ENCODE peak calls at places on chromosomes 16 and 17, in five cellular contexts. One of them, this sample, is unnamed.
A peak's percentile ranks its signal among the peaks of the same experiment; 100 is the strongest.

GRCh38 chr17:6069611-6070279 is 434 bp upstream of the WSCD1 start:
- DNase-seq in CD8-positive, alpha-beta T cell: no peak
- DNase-seq in thoracic aorta: no peak
- DNase-seq in suprapubic skin: no peak
- DNase-seq in H9: no peak
- DNase-seq in this sample: no peak

GRCh38 chr17:17300624-17301568 is 2.3 kb upstream of the NT5M start:
- DNase-seq in CD8-positive, alpha-beta T cell: peak; percentile 18
- DNase-seq in thoracic aorta: no peak
- DNase-seq in suprapubic skin: no peak
- DNase-seq in H9: peak; percentile 99
- DNase-seq in this sample: peak; percentile 79

GRCh38 chr17:58412910-58413630 is 4.3 kb downstream of the RNF43 start:
- DNase-seq in CD8-positive, alpha-beta T cell: no peak
- DNase-seq in thoracic aorta: no peak
- DNase-seq in suprapubic skin: no peak
- DNase-seq in H9: no peak
- DNase-seq in this sample: no peak

GRCh38 chr16:74749291-74750055 is 25.1 kb downstream of the FA2H start:
- DNase-seq in CD8-positive, alpha-beta T cell: no peak
- DNase-seq in thoracic aorta: no peak
- DNase-seq in suprapubic skin: no peak
- DNase-seq in H9: peak; percentile 57
- DNase-seq in this sample: no peak

GRCh38 chr17:44797809-44798208 is 32.3 kb downstream of the GJC1 start:
- DNase-seq in CD8-positive, alpha-beta T cell: no peak
- DNase-seq in thoracic aorta: no peak
- DNase-seq in suprapubic skin: no peak
- DNase-seq in H9: no peak
- DNase-seq in this sample: no peak

GRCh38 chr16:26642047-26642664 is 424.6 kb upstream of the C16orf82 start:
- DNase-seq in CD8-positive, alpha-beta T cell: no peak
- DNase-seq in thoracic aorta: no peak
- DNase-seq in suprapubic skin: no peak
- DNase-seq in H9: no peak
- DNase-seq in this sample: no peak

GRCh38 chr17:50129303-50129945 is 536 bp downstream of the SAMD14 start:
- DNase-seq in CD8-positive, alpha-beta T cell: no peak
- DNase-seq in thoracic aorta: no peak
- DNase-seq in suprapubic skin: no peak
- DNase-seq in H9: peak; percentile 60
- DNase-seq in this sample: no peak

GRCh38 chr17:50033316-50033715 is 22.6 kb upstream of the ITGA3 start:
- DNase-seq in CD8-positive, alpha-beta T cell: no peak
- DNase-seq in thoracic aorta: no peak
- DNase-seq in suprapubic skin: no peak
- DNase-seq in H9: no peak
- DNase-seq in this sample: no peak

GRCh38 chr17:59858167-59858790 is 34.5 kb downstream of the TUBD1 start:
- DNase-seq in CD8-positive, alpha-beta T cell: no peak
- DNase-seq in thoracic aorta: no peak
- DNase-seq in suprapubic skin: peak; percentile 6
- DNase-seq in H9: no peak
- DNase-seq in this sample: peak; percentile 16

GRCh38 chr17:56038136-56038535 is 115.1 kb upstream of the ANKFN1 start:
- DNase-seq in CD8-positive, alpha-beta T cell: no peak
- DNase-seq in thoracic aorta: no peak
- DNase-seq in suprapubic skin: no peak
- DNase-seq in H9: no peak
- DNase-seq in this sample: no peak
- TF ChIP-seq CTCF in CD8-positive, alpha-beta T cell: no peak
- TF ChIP-seq CTCF in thoracic aorta: no peak
- TF ChIP-seq CTCF in suprapubic skin: no peak
- TF ChIP-seq CTCF in H9: no peak
- TF ChIP-seq CTCF in this sample: no peak

GRCh38 chr16:85838381-85838780 is 38.9 kb downstream of the COX4I1 start:
- DNase-seq in CD8-positive, alpha-beta T cell: no peak
- DNase-seq in thoracic aorta: no peak
- DNase-seq in suprapubic skin: no peak
- DNase-seq in H9: no peak
- DNase-seq in this sample: no peak

GRCh38 chr16:85839681-85840240 is 40.3 kb downstream of the COX4I1 start:
- DNase-seq in CD8-positive, alpha-beta T cell: no peak
- DNase-seq in thoracic aorta: no peak
- DNase-seq in suprapubic skin: no peak
- DNase-seq in H9: no peak
- DNase-seq in this sample: no peak

GRCh38 chr16:85838876-85839585 is 39.5 kb downstream of the COX4I1 start:
- DNase-seq in CD8-positive, alpha-beta T cell: no peak
- DNase-seq in thoracic aorta: no peak
- DNase-seq in suprapubic skin: no peak
- DNase-seq in H9: no peak
- DNase-seq in this sample: no peak

GRCh38 chr16:85840801-85841200 is 41.3 kb downstream of the COX4I1 start:
- DNase-seq in CD8-positive, alpha-beta T cell: no peak
- DNase-seq in thoracic aorta: no peak
- DNase-seq in suprapubic skin: no peak
- DNase-seq in H9: no peak
- DNase-seq in this sample: no peak

DNA sequence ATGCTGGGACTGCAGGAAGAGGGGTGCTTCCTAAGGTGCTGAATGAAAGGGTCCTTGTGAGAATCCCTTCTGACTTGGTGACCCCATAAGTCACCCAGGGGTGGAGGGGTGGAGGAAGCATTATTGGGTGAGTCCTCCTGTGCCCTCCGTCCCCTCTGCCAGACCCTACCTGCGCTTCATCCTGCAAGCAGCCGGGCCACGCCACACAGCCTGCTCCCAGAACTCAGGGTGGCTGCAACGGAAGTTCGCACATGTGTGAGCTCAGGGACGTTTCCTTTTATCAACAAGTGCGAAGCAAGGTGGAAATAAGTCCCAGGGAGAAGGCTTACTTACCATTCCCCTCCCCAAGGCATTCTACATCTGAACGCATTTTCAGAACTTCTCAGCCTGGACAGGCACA is 40.9 kb downstream of the COX4I1 start:
- DNase-seq in CD8-positive, alpha-beta T cell: no peak
- DNase-seq in thoracic aorta: no peak
- DNase-seq in suprapubic skin: no peak
- DNase-seq in H9: no peak
- DNase-seq in this sample: no peak
- H3K27me3 ChIP-seq in CD8-positive, alpha-beta T cell: no peaks in the 10 kb centered on the region
- H3K27me3 ChIP-seq in thoracic aorta: no peaks in the 10 kb centered on the region
- H3K27me3 ChIP-seq in suprapubic skin: peaks cover 57% of the 10 kb centered on the region
- H3K27me3 ChIP-seq in H9: no peaks in the 10 kb centered on the region
- H3K27me3 ChIP-seq in this sample: no peaks in the 10 kb centered on the region

DNA sequence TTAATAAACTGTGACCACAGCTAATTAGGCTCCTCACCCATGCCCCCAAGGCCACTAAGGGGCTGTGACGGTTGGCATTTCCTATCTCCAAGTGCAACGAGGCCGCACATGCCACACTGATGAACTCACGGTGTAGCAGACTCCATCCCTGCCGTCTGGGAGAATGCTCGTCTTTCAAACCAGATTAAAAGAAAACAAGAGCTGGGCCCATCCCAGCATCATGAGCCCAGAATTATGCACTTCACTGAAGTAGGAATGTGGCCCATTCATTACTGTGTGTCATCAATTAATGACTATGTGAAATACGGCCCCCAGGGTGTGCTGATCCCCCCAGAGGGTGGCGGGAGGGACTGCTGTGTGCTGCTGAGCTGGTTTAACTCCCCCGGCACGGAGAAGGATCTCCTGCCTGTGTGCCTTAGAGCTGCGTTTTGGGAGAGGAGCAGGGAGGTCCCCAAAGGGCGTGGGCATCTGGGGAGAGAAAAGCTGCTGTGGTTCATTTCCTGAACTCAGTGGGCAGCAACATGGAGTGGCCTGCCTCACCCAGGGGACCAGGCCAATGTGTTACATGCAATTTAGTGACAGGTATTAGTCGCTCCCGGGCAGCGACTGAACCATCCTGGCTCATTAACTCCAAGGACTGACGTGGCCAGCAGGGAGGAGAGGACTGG is 194.5 kb downstream of the FOXL1 start:
- DNase-seq in CD8-positive, alpha-beta T cell: no peak
- DNase-seq in thoracic aorta: no peak
- DNase-seq in suprapubic skin: no peak
- DNase-seq in H9: no peak
- DNase-seq in this sample: no peak
- TF ChIP-seq CTCF in CD8-positive, alpha-beta T cell: no peak
- TF ChIP-seq CTCF in thoracic aorta: no peak
- TF ChIP-seq CTCF in suprapubic skin: no peak
- TF ChIP-seq CTCF in H9: no peak
- TF ChIP-seq CTCF in this sample: no peak

GRCh38 chr17:38568845-38569510 is 36.8 kb downstream of the SRCIN1 start:
- DNase-seq in CD8-positive, alpha-beta T cell: no peak
- DNase-seq in thoracic aorta: no peak
- DNase-seq in suprapubic skin: no peak
- DNase-seq in H9: no peak
- DNase-seq in this sample: no peak

GRCh38 chr17:38565853-38566665 is 39.7 kb downstream of the SRCIN1 start:
- DNase-seq in CD8-positive, alpha-beta T cell: no peak
- DNase-seq in thoracic aorta: no peak
- DNase-seq in suprapubic skin: no peak
- DNase-seq in H9: no peak
- DNase-seq in this sample: no peak

GRCh38 chr17:38566666-38567031 is 39.1 kb downstream of the SRCIN1 start:
- DNase-seq in CD8-positive, alpha-beta T cell: no peak
- DNase-seq in thoracic aorta: no peak
- DNase-seq in suprapubic skin: no peak
- DNase-seq in H9: no peak
- DNase-seq in this sample: no peak

GRCh38 chr17:38568274-38568673 is 37.5 kb downstream of the SRCIN1 start:
- DNase-seq in CD8-positive, alpha-beta T cell: no peak
- DNase-seq in thoracic aorta: no peak
- DNase-seq in suprapubic skin: no peak
- DNase-seq in H9: peak; percentile 77
- DNase-seq in this sample: no peak

DNA sequence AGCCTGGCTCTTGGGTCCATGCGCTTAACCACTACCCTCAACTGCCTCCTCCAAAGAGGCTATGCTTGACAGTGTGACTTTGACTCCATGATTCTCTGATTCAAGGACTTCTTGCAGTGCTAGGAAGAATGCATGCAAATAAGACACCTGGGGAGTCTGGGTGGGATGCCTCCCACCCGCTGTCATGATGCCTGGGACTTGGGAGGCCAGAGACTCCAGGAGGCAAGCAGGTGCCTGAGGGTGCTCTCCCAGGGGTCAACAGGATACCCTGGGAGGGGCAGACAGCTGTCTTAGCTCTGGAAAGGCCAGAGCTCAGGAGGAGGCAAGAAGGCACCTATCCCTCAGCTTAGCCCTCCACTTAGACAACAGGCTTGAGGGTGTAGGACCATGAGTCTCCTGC is 38.4 kb downstream of the SRCIN1 start:
- DNase-seq in CD8-positive, alpha-beta T cell: no peak
- DNase-seq in thoracic aorta: no peak
- DNase-seq in suprapubic skin: no peak
- DNase-seq in H9: no peak
- DNase-seq in this sample: no peak
- H3K27me3 ChIP-seq in CD8-positive, alpha-beta T cell: peaks cover 60% of the 10 kb centered on the region
- H3K27me3 ChIP-seq in thoracic aorta: peaks cover 13% of the 10 kb centered on the region
- H3K27me3 ChIP-seq in suprapubic skin: peaks cover 91% of the 10 kb centered on the region
- H3K27me3 ChIP-seq in H9: peaks cover 66% of the 10 kb centered on the region
- H3K27me3 ChIP-seq in this sample: peaks cover 26% of the 10 kb centered on the region

DNA sequence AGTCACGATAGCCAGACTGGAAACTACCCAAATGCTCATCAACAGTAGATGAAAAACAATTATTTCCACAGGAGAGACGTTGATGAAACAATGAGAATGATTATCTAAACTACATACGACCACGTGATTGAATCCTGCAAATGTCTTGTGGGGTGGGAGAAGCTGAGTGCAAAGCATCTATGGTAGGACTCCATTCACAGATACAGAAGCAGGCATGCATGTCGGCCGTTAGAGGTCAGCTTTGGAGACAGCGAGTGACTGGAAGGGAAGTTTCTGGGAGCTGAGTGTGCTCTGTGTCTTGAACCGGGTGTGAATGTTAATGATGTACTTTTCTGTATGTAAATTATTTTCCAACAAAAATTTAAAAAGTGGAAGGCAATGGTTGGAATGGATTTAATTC is 71.5 kb upstream of the DNAJA2 start:
- DNase-seq in CD8-positive, alpha-beta T cell: no peak
- DNase-seq in thoracic aorta: no peak
- DNase-seq in suprapubic skin: no peak
- DNase-seq in H9: no peak
- DNase-seq in this sample: no peak
- TF ChIP-seq CTCF in CD8-positive, alpha-beta T cell: no peak
- TF ChIP-seq CTCF in thoracic aorta: peak; percentile 11
- TF ChIP-seq CTCF in suprapubic skin: no peak
- TF ChIP-seq CTCF in H9: no peak
- TF ChIP-seq CTCF in this sample: peak; percentile 6

GRCh38 chr16:54281535-54282201 is 4.9 kb downstream of the IRX3 start:
- DNase-seq in CD8-positive, alpha-beta T cell: no peak
- DNase-seq in thoracic aorta: no peak
- DNase-seq in suprapubic skin: peak; percentile 64
- DNase-seq in H9: no peak
- DNase-seq in this sample: no peak
- H3K27me3 ChIP-seq in CD8-positive, alpha-beta T cell: no peaks in the 10 kb centered on the region
- H3K27me3 ChIP-seq in thoracic aorta: peaks cover 7% of the 10 kb centered on the region
- H3K27me3 ChIP-seq in suprapubic skin: peaks cover 31% of the 10 kb centered on the region
- H3K27me3 ChIP-seq in H9: peaks cover 53% of the 10 kb centered on the region
- H3K27me3 ChIP-seq in this sample: peaks cover 18% of the 10 kb centered on the region

GRCh38 chr17:48163809-48164208 is 56.2 kb downstream of the SNX11 start:
- DNase-seq in CD8-positive, alpha-beta T cell: no peak
- DNase-seq in thoracic aorta: no peak
- DNase-seq in suprapubic skin: no peak
- DNase-seq in H9: no peak
- DNase-seq in this sample: no peak
- TF ChIP-seq CTCF in CD8-positive, alpha-beta T cell: no peak
- TF ChIP-seq CTCF in thoracic aorta: no peak
- TF ChIP-seq CTCF in suprapubic skin: no peak
- TF ChIP-seq CTCF in H9: no peak
- TF ChIP-seq CTCF in this sample: no peak

GRCh38 chr17:77782611-77783010 is 175.9 kb upstream of the TNRC6C start:
- DNase-seq in CD8-positive, alpha-beta T cell: no peak
- DNase-seq in thoracic aorta: no peak
- DNase-seq in suprapubic skin: no peak
- DNase-seq in H9: no peak
- DNase-seq in this sample: no peak
- H3K27me3 ChIP-seq in CD8-positive, alpha-beta T cell: no peaks in the 10 kb centered on the region
- H3K27me3 ChIP-seq in thoracic aorta: no peaks in the 10 kb centered on the region
- H3K27me3 ChIP-seq in suprapubic skin: peaks cover 25% of the 10 kb centered on the region
- H3K27me3 ChIP-seq in H9: peaks cover 55% of the 10 kb centered on the region
- H3K27me3 ChIP-seq in this sample: no peaks in the 10 kb centered on the region

GRCh38 chr17:81397314-81398169 is 2.3 kb downstream of the BAHCC1 start:
- DNase-seq in CD8-positive, alpha-beta T cell: no peak
- DNase-seq in thoracic aorta: no peak
- DNase-seq in suprapubic skin: no peak
- DNase-seq in H9: peak; percentile 88
- DNase-seq in this sample: no peak
- TF ChIP-seq CTCF in CD8-positive, alpha-beta T cell: no peak
- TF ChIP-seq CTCF in thoracic aorta: peak; percentile 46
- TF ChIP-seq CTCF in suprapubic skin: peak; percentile 23
- TF ChIP-seq CTCF in H9: peak; percentile 69
- TF ChIP-seq CTCF in this sample: peak; percentile 6

This sample was measured in ascending aorta.